ENCODE peak calls at places on chromosomes 13 and 19, in five cellular contexts. G, P, V, E and J are unnamed samples.

GRCh38 chr13:107231941-107232340 is 664.0 kb upstream of the ARGLU1 start:
- DNase-seq in V (no peak), G (no peak), E (no peak), P (no peak), J (no peak)

GRCh38 chr13:110317496-110318195 is 10.6 kb downstream of the COL4A2 start:
- DNase-seq in G (no peak), P (no peak), V (no peak), E (no peak), J (no peak)

GRCh38 chr13:101875091-101875490 is 422.6 kb downstream of the ITGBL1 start:
- DNase-seq in V (no peak), P (no peak), E (no peak), G (no peak), J (no peak)

GRCh38 chr19:8456064-8456463 is 11.3 kb downstream of the HNRNPM start:
- DNase-seq in G (no peak), E (no peak), V (no peak), P (no peak), J (no peak)

GRCh38 chr19:10620786-10621185 is 4.6 kb upstream of the SLC44A2 start:
- DNase-seq in V (no peak), P (no peak), G (no peak), E (no peak), J (no peak)

GRCh38 chr19:10328558-10329429 is 4.5 kb downstream of the RAVER1 start:
- DNase-seq in V (no peak), G (no peak), E (no peak), P (no peak), J (no peak)

GRCh38 chr19:55460670-55461258 is 678 bp downstream of the ISOC2 start:
- DNase-seq in E (peak; percentile 78), G (no peak), P (peak; percentile 46), V (no peak), J (peak; percentile 96)

GRCh38 chr19:55066107-55066709 is 3.3 kb upstream of the RDH13 start:
- DNase-seq in E (no peak), V (no peak), G (no peak), P (no peak), J (no peak)

GRCh38 chr13:101916108-101916757 is 463.8 kb downstream of the ITGBL1 start:
- DNase-seq in V (no peak), E (no peak), P (no peak), G (peak; percentile 43), J (no peak)

GRCh38 chr13:106847049-106847448 is 279.1 kb upstream of the ARGLU1 start:
- DNase-seq in V (no peak), E (no peak), P (no peak), G (no peak), J (no peak)

GRCh38 chr19:38538793-38539528 is 78.8 kb downstream of the MAP4K1 start:
- DNase-seq in V (no peak), G (no peak), P (no peak), E (no peak), J (no peak)

GRCh38 chr13:20721454-20722357 is 18.2 kb downstream of the IL17D start:
- DNase-seq in P (peak; percentile 68), V (no peak), G (no peak), E (peak; percentile 56), J (no peak)

GRCh38 chr13:20891034-20891433 is 11.5 kb downstream of the XPO4 start:
- DNase-seq in V (no peak), G (no peak), P (no peak), E (no peak), J (no peak)

GRCh38 chr13:37127706-37128241 is 22.3 kb upstream of the CSNK1A1L start:
- DNase-seq in V (no peak), G (no peak), P (peak; percentile 97), E (no peak), J (no peak)

GRCh38 chr13:109416001-109416400 is 370.4 kb downstream of the IRS2 start:
- DNase-seq in P (no peak), G (no peak), V (no peak), E (no peak), J (peak; percentile 84)

GRCh38 chr19:2231621-2232221 is 4.4 kb downstream of the PLEKHJ1 start:
- DNase-seq in V (no peak), P (no peak), E (no peak), G (no peak), J (no peak)

GRCh38 chr13:73984949-73985691 is 149.1 kb downstream of the KLF12 start:
- DNase-seq in V (no peak), E (no peak), P (no peak), G (no peak), J (no peak)

GRCh38 chr13:75628811-75629210 is 7.3 kb upstream of the LMO7 start:
- DNase-seq in E (no peak), P (no peak), G (no peak), V (no peak), J (no peak)

GRCh38 chr13:27080018-27080948 is 91.3 kb downstream of the USP12 start:
- DNase-seq in E (no peak), G (no peak), V (no peak), P (no peak), J (no peak)

GRCh38 chr13:113209880-113210421 is 538 bp downstream of the CUL4A start:
- DNase-seq in G (no peak), V (peak; percentile 45), E (peak; percentile 71), P (peak; percentile 58), J (peak; percentile 93)

GRCh38 chr13:75402787-75403186 is 79.2 kb downstream of the TBC1D4 start:
- DNase-seq in P (no peak), V (no peak), E (no peak), G (no peak), J (no peak)

GRCh38 chr19:32877323-32877912 is 7.9 kb upstream of the SLC7A9 start:
- DNase-seq in G (no peak), P (no peak), V (no peak), E (peak; percentile 18), J (no peak)

GRCh38 chr13:27043013-27043412 is 128.6 kb downstream of the USP12 start:
- DNase-seq in V (peak; percentile 83), E (peak; percentile 54), G (peak; percentile 19), P (peak; percentile 64), J (no peak)

DNA sequence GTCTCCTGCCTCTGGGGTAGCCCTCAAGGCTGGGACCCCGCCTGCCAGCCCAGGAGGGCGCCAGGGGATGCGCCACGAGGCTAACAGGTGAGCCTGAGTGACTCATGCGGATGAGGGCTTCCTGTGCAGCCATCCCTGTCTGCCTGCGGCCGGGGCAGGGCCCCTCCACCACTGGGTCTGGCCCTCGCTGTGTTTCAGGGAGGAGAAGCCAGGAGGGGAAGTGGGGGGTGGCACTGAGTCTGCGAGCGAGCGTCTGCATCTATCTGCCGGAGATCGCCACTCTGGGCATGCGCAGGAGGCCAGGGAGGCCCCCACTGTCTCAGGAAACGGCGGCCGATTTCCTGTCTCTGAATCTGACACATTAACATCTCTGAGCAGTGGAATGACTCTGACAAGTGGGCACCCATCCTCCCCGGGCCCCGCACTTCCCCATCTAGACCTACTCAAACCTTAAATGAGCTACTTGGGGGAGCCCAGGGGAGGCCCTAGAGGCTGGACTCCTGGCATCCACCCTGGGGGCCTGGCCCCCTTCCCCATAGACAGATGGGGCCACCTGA is 19.7 kb downstream of the RFX1 start:
- DNase-seq in P (peak; percentile 90), E (peak; percentile 82), V (no peak), G (peak; percentile 68), J (peak; percentile 97)
- H3K4me3 ChIP-seq in P (peak overlapping the region; percentile 15), E (no peak overlapping the region), V (no peak overlapping the region), G (peak overlapping the region; percentile 7), J (peak overlapping the region; percentile 38)

DNA sequence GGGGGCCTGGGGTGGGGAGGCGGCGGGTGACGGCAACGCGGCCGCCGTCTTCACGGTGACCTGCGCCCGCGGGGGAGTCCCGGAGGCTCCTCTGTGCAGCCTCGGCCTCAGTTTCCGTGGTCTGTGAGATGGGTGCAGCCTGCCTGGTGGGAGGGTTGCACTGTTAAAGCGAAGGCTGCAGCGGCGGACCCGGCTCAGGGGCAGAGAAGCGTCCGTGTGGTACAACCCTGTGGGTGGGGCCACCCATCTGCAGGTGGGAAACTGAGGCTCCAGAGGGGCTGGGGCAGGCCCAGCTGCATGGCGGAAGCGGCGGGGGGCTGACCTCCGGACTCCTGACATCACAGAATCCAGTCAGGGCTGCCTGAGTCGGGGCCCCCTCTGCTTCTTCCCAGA is 473 bp downstream of the FGF22 start:
- DNase-seq in E (no peak), V (no peak), G (no peak), P (no peak), J (no peak)
- TF ChIP-seq POLR2AphosphoS5 in E (no peak), V (no peak), G (no peak), P (no peak), J (no peak)

GRCh38 chr19:48237057-48237456 is 18.7 kb downstream of the CARD8 start:
- DNase-seq in E (no peak), G (no peak), P (no peak), V (no peak), J (no peak)
- H3K36me3 ChIP-seq in E (peaks cover 29% of the 10 kb centered on the region), G (peaks cover 3% of the 10 kb centered on the region), P (peaks cover 41% of the 10 kb centered on the region), V (no peaks in the 10 kb centered on the region), J (peaks cover 85% of the 10 kb centered on the region)

DNA sequence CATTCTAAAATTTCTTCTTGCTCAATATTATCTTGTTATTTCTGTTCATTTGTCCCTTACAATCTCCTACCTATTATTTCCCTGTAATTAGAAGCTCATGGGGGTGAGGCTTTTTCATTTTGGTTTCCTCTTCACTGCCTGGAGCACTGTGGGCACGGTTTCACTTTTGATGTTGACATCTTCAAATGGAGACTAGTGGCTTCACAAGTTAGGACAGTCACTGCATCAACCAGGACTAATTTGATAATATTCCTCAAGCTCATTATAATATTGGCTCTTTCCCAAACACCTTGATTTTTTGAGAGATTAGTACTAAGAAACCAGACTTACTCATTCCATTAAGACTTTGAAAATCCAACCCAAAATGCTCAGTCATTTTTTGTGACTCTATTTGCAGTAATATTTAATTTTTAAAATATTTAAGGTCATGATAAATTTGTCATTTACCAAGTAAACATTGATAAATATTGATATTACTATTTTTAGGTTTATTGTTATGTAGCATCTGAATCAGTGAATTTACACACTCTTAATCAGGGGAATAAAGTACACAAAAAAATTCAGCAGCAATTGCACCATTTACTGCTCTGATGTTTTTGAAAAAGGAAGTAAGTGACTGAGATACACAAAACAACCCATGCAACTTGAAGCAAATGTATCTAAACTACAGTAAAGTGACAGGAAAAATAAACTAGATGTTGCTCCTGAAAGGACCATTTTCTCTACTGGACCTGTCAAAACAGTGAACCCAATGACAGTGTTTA is 28.8 kb upstream of the RCBTB2 start:
- DNase-seq in E (no peak), P (no peak), G (no peak), V (no peak), J (no peak)
- H3K4me3 ChIP-seq in E (no peak overlapping the region), P (no peak overlapping the region), G (no peak overlapping the region), V (no peak overlapping the region), J (no peak overlapping the region)

GRCh38 chr13:50467156-50467814 is 376.2 kb downstream of the DLEU7 start:
- DNase-seq in P (no peak), V (no peak), E (no peak), G (no peak), J (no peak)
- TF ChIP-seq POLR2AphosphoS5 in P (no peak), V (no peak), E (no peak), G (no peak), J (no peak)

GRCh38 chr19:11971045-11971444 is 6.2 kb downstream of the ZNF763 start:
- DNase-seq in V (no peak), G (no peak), E (no peak), P (no peak), J (no peak)
- H3K36me3 ChIP-seq in V (no peaks in the 10 kb centered on the region), G (no peaks in the 10 kb centered on the region), E (no peaks in the 10 kb centered on the region), P (no peaks in the 10 kb centered on the region), J (no peaks in the 10 kb centered on the region)

GRCh38 chr19:591099-591958 is 1.6 kb downstream of the HCN2 start:
- DNase-seq in E (no peak), G (no peak), V (no peak), P (no peak), J (no peak)
- H3K4me3 ChIP-seq in E (no peak overlapping the region), G (no peak overlapping the region), V (no peak overlapping the region), P (no peak overlapping the region), J (no peak overlapping the region)

GRCh38 chr19:49165111-49165750 is 7.6 kb downstream of the TRPM4 start:
- DNase-seq in P (peak; percentile 85), E (peak; percentile 66), G (no peak), V (no peak), J (no peak)
- TF ChIP-seq POLR2AphosphoS5 in P (no peak), E (peak; percentile 26), G (no peak), V (no peak), J (peak; percentile 66)

GRCh38 chr19:19034204-19034624 is 811 bp downstream of the ARMC6 start:
- DNase-seq in E (peak; percentile 49), G (peak; percentile 36), P (peak; percentile 53), V (peak; percentile 60), J (no peak)
- H3K36me3 ChIP-seq in E (peaks cover 9% of the 10 kb centered on the region), G (peaks cover 25% of the 10 kb centered on the region), P (peaks cover 3% of the 10 kb centered on the region), V (peaks cover 33% of the 10 kb centered on the region), J (peaks cover 18% of the 10 kb centered on the region)